ENCODE peak calls at places on chromosome 7, in five cellular contexts. One of them, this sample, is unnamed.
A peak's percentile ranks its signal among the peaks of the same experiment; 100 is the strongest.

GRCh38 chr7:118202056-118202455 is 18.1 kb downstream of the LSM8 start:
- DNase-seq in G401: no peak
- DNase-seq in cardiac muscle cell: no peak
- DNase-seq in NCI-H2029: no peak
- DNase-seq in NCI-H1092 treated with DMSO at 0.1 percent for 48 hours: no peak
- DNase-seq in this sample: no peak

GRCh38 chr7:90624128-90624980 is 28.2 kb downstream of the CDK14 start:
- DNase-seq in G401: no peak
- DNase-seq in cardiac muscle cell: peak; percentile 66
- DNase-seq in NCI-H2029: no peak
- DNase-seq in NCI-H1092 treated with DMSO at 0.1 percent for 48 hours: no peak
- DNase-seq in this sample: no peak

GRCh38 chr7:28005075-28005847 is 175.3 kb downstream of the JAZF1 start:
- DNase-seq in G401: peak; percentile 29
- DNase-seq in cardiac muscle cell: peak; percentile 48
- DNase-seq in NCI-H2029: no peak
- DNase-seq in NCI-H1092 treated with DMSO at 0.1 percent for 48 hours: no peak
- DNase-seq in this sample: no peak

GRCh38 chr7:4261038-4261960 is 420.8 kb upstream of the FOXK1 start:
- DNase-seq in G401: no peak
- DNase-seq in cardiac muscle cell: no peak
- DNase-seq in NCI-H2029: no peak
- DNase-seq in NCI-H1092 treated with DMSO at 0.1 percent for 48 hours: peak; percentile 19
- DNase-seq in this sample: no peak

GRCh38 chr7:111663771-111664170 is 101.5 kb upstream of the IMMP2L start:
- DNase-seq in G401: no peak
- DNase-seq in cardiac muscle cell: no peak
- DNase-seq in NCI-H2029: no peak
- DNase-seq in NCI-H1092 treated with DMSO at 0.1 percent for 48 hours: no peak
- DNase-seq in this sample: no peak

GRCh38 chr7:68258569-68258968 is 1261.9 kb downstream of the TYW1 start:
- DNase-seq in G401: no peak
- DNase-seq in cardiac muscle cell: no peak
- DNase-seq in NCI-H2029: peak; percentile 9
- DNase-seq in NCI-H1092 treated with DMSO at 0.1 percent for 48 hours: peak; percentile 29
- DNase-seq in this sample: no peak

GRCh38 chr7:4742051-4742573 is 33.3 kb upstream of the AP5Z1 start:
- DNase-seq in G401: no peak
- DNase-seq in cardiac muscle cell: peak; percentile 66
- DNase-seq in NCI-H2029: no peak
- DNase-seq in NCI-H1092 treated with DMSO at 0.1 percent for 48 hours: no peak
- DNase-seq in this sample: no peak

GRCh38 chr7:109111086-109111485 is 541.4 kb downstream of the DNAJB9 start:
- DNase-seq in G401: no peak
- DNase-seq in cardiac muscle cell: no peak
- DNase-seq in NCI-H2029: no peak
- DNase-seq in NCI-H1092 treated with DMSO at 0.1 percent for 48 hours: no peak
- DNase-seq in this sample: no peak

GRCh38 chr7:94710256-94710655 is 54.3 kb upstream of the SGCE start:
- DNase-seq in G401: no peak
- DNase-seq in cardiac muscle cell: no peak
- DNase-seq in NCI-H2029: no peak
- DNase-seq in NCI-H1092 treated with DMSO at 0.1 percent for 48 hours: no peak
- DNase-seq in this sample: no peak

GRCh38 chr7:140625908-140626868 is 14.4 kb downstream of the DENND2A start:
- DNase-seq in G401: peak; percentile 47
- DNase-seq in cardiac muscle cell: peak; percentile 98
- DNase-seq in NCI-H2029: no peak
- DNase-seq in NCI-H1092 treated with DMSO at 0.1 percent for 48 hours: peak; percentile 47
- DNase-seq in this sample: peak; percentile 99

GRCh38 chr7:99928994-99929729 is at the start of gene GJC3:
- DNase-seq in G401: peak; percentile 70
- DNase-seq in cardiac muscle cell: peak; percentile 65
- DNase-seq in NCI-H2029: peak; percentile 53
- DNase-seq in NCI-H1092 treated with DMSO at 0.1 percent for 48 hours: peak; percentile 91
- DNase-seq in this sample: peak; percentile 90

GRCh38 chr7:156650042-156650441 is 9.5 kb downstream of the RNF32 start:
- DNase-seq in G401: no peak
- DNase-seq in cardiac muscle cell: no peak
- DNase-seq in NCI-H2029: no peak
- DNase-seq in NCI-H1092 treated with DMSO at 0.1 percent for 48 hours: no peak
- DNase-seq in this sample: no peak

GRCh38 chr7:50069613-50070012 is 23.4 kb downstream of the ZPBP start:
- DNase-seq in G401: no peak
- DNase-seq in cardiac muscle cell: peak; percentile 36
- DNase-seq in NCI-H2029: peak; percentile 16
- DNase-seq in NCI-H1092 treated with DMSO at 0.1 percent for 48 hours: no peak
- DNase-seq in this sample: no peak

GRCh38 chr7:16978358-16979244 is 96.8 kb upstream of the AGR3 start:
- DNase-seq in G401: no peak
- DNase-seq in cardiac muscle cell: peak; percentile 28
- DNase-seq in NCI-H2029: no peak
- DNase-seq in NCI-H1092 treated with DMSO at 0.1 percent for 48 hours: no peak
- DNase-seq in this sample: no peak